ENCODE peak calls at places on chromosomes 6 and 20, in seven cellular contexts. Y is mesendoderm, G is H1, I is IMR-90, M is H9, L is mesenchymal stem cell, U is trophoblast cell. F is an unnamed sample.

GRCh38 chr20:1185316-1185741 is 548 bp upstream of the TMEM74B start:
- DNase-seq in Y (peak; percentile 47), G (no peak), I (no peak), U (peak; percentile 14), L (peak; percentile 13), M (no peak), F (peak; percentile 26)

GRCh38 chr6:64520050-64520449 is 884.4 kb downstream of the PHF3 start:
- DNase-seq in I (peak; percentile 95), M (no peak), Y (peak; percentile 34), G (no peak), U (peak; percentile 57), L (peak; percentile 95), F (no peak)

GRCh38 chr6:16539086-16539931 is 222.0 kb downstream of the ATXN1 start:
- DNase-seq in U (no peak), I (no peak), L (no peak), M (no peak), Y (no peak), G (no peak), F (no peak)

GRCh38 chr6:142918339-142919042 is 26.5 kb downstream of the HIVEP2 start:
- DNase-seq in M (no peak), I (no peak), L (no peak), U (no peak), Y (no peak), G (no peak), F (no peak)

GRCh38 chr6:133895573-133896343 is 6.8 kb downstream of the TCF21 start:
- DNase-seq in G (no peak), I (no peak), M (peak; percentile 53), L (peak; percentile 68), U (peak; percentile 26), Y (peak; percentile 50), F (peak; percentile 27)

GRCh38 chr6:9532621-9533557 is 882.0 kb downstream of the TFAP2A start:
- DNase-seq in M (no peak), L (no peak), Y (no peak), U (peak; percentile 95), I (no peak), G (no peak), F (no peak)

GRCh38 chr6:7974932-7975763 is 64.6 kb upstream of the TXNDC5 start:
- DNase-seq in L (peak; percentile 88), U (peak; percentile 92), I (peak; percentile 92), G (no peak), Y (peak; percentile 64), M (no peak), F (no peak)

GRCh38 chr6:167858842-167859520 is 32.3 kb downstream of the AFDN start:
- DNase-seq in M (no peak), I (no peak), Y (peak; percentile 76), U (peak; percentile 68), L (peak; percentile 61), G (no peak), F (no peak)

GRCh38 chr6:153084393-153084792 is 46.7 kb downstream of the RGS17 start:
- DNase-seq in I (peak; percentile 69), Y (peak; percentile 14), U (peak; percentile 33), M (no peak), G (no peak), L (peak; percentile 87), F (no peak)

GRCh38 chr20:6954219-6954618 is 186.7 kb downstream of the BMP2 start:
- DNase-seq in M (no peak), U (no peak), Y (no peak), G (no peak), L (no peak), I (no peak), F (no peak)

GRCh38 chr20:6590891-6591679 is 176.4 kb upstream of the BMP2 start:
- DNase-seq in U (no peak), Y (no peak), M (no peak), G (no peak), L (peak; percentile 63), I (peak; percentile 77), F (no peak)

GRCh38 chr6:11701568-11701967 is 77.0 kb downstream of the ADTRP start:
- DNase-seq in L (no peak), Y (no peak), M (no peak), G (no peak), I (no peak), U (no peak), F (no peak)

GRCh38 chr20:6708010-6708409 is 59.5 kb upstream of the BMP2 start:
- DNase-seq in I (peak; percentile 84), M (no peak), L (peak; percentile 63), G (no peak), U (no peak), Y (peak; percentile 86), F (no peak)

GRCh38 chr20:51531141-51531710 is 11.3 kb downstream of the NFATC2 start:
- DNase-seq in U (peak; percentile 72), M (no peak), G (no peak), I (peak; percentile 36), Y (no peak), L (no peak), F (no peak)

GRCh38 chr6:7169296-7169721 is 61.5 kb downstream of the RREB1 start:
- DNase-seq in I (no peak), L (no peak), G (no peak), M (no peak), Y (no peak), U (no peak), F (no peak)

GRCh38 chr6:117976030-117976651 is 69.1 kb downstream of the SLC35F1 start:
- DNase-seq in G (no peak), I (peak; percentile 44), Y (peak; percentile 83), L (peak; percentile 43), U (peak; percentile 78), M (no peak), F (peak; percentile 54)

GRCh38 chr6:82954351-82954750 is 111.3 kb downstream of the UBE3D start:
- DNase-seq in M (no peak), I (peak; percentile 41), U (no peak), L (no peak), Y (no peak), G (no peak), F (no peak)
- H2BK5ac ChIP-seq in M (no peak overlapping the region), I (peak overlapping the region; percentile 95), U (no peak overlapping the region), L (peak overlapping the region; percentile 1), Y (no peak overlapping the region), G (no peak overlapping the region), F (no peak overlapping the region)

GRCh38 chr6:129108337-129108736 is 225.4 kb downstream of the LAMA2 start:
- DNase-seq in I (no peak), M (no peak), G (no peak), U (no peak), L (no peak), Y (no peak), F (no peak)
- H2BK5ac ChIP-seq in I (no peak overlapping the region), M (no peak overlapping the region), G (no peak overlapping the region), U (no peak overlapping the region), L (no peak overlapping the region), Y (no peak overlapping the region), F (no peak overlapping the region)

DNA sequence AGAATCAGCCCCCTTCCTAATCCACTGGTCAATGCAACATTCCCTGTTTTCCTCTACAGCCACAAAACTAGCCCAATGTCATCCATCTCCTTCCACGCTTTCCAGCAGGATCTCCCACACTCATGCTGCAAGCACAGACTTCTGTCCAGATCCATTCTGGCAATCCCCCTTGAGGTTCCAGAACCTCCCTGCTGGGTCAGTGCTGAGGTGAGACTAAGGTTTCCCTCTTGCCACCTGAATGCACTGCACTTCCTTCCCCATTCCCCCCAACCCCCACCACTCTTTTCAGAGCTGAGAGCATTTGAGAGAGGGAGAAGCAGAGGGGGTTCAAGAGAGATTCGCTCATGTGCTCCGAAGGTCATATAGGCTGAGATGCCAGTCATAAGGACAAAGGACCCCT is 43.9 kb downstream of the EBF4 start:
- DNase-seq in G (no peak), I (no peak), Y (no peak), L (no peak), M (no peak), U (no peak), F (no peak)
- H2BK5ac ChIP-seq in G (no peak overlapping the region), I (no peak overlapping the region), Y (no peak overlapping the region), L (no peak overlapping the region), M (no peak overlapping the region), U (no peak overlapping the region), F (no peak overlapping the region)

DNA sequence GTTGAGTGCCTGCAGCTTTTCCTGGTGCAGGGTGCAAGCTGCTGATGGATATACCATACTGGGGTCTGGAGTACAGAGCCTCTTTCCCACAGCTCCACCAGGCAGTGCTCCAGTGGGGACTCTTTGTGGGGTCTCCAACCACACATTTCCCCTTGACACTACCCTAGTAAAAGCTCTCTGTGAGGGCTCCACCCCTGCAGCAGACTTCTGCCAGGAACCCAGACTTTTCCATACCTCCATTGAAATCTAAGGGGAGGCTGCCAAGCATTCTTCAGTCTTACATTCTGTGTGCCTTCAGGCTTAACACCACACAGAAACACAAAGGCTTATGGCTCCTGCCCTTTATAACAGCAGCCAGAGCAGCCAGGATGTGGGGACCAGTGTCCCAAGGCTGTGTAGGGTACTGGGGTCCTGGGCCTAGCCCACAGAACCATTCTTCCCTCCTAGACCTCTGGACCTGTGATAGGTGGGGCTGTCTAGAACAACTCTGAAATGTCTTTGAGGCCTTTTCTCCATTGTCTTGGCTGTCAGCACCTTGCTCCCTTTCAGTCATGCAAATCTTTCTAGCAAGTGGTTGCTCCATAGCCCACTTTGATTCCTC is 65.7 kb downstream of the TBXT start:
- DNase-seq in G (no peak), M (no peak), U (no peak), I (no peak), L (no peak), Y (no peak), F (no peak)
- H2BK5ac ChIP-seq in G (no peak overlapping the region), M (no peak overlapping the region), U (no peak overlapping the region), I (no peak overlapping the region), L (no peak overlapping the region), Y (no peak overlapping the region), F (no peak overlapping the region)

GRCh38 chr6:149734915-149735314 is 11.4 kb downstream of the NUP43 start:
- DNase-seq in I (no peak), Y (no peak), L (no peak), M (no peak), G (no peak), U (no peak), F (no peak)
- H2BK5ac ChIP-seq in I (no peak overlapping the region), Y (no peak overlapping the region), L (no peak overlapping the region), M (no peak overlapping the region), G (no peak overlapping the region), U (no peak overlapping the region), F (no peak overlapping the region)

F was measured in neuronal stem cell.